ENCODE peak calls at places on chromosomes 6 and 20, in five cellular contexts. One of them, this sample, is unnamed.

GRCh38 chr6:166591961-166592520 is 5.6 kb upstream of the RAMACL start:
- DNase-seq in fibroblast of the aortic adventitia: no peak
- DNase-seq in ovary: no peak
- DNase-seq in GM23248: no peak
- DNase-seq in choroid plexus epithelial cell: peak
- DNase-seq in this sample: no peak

GRCh38 chr6:36249536-36249935 is 20.3 kb upstream of the PNPLA1 start:
- DNase-seq in fibroblast of the aortic adventitia: peak
- DNase-seq in ovary: no peak
- DNase-seq in GM23248: peak
- DNase-seq in choroid plexus epithelial cell: peak
- DNase-seq in this sample: no peak

GRCh38 chr20:24153101-24154040 is 164.8 kb upstream of the GGTLC1 start:
- DNase-seq in fibroblast of the aortic adventitia: no peak
- DNase-seq in ovary: no peak
- DNase-seq in GM23248: no peak
- DNase-seq in choroid plexus epithelial cell: no peak
- DNase-seq in this sample: no peak

GRCh38 chr6:26121141-26122004 is 34.1 kb downstream of the HFE start:
- DNase-seq in fibroblast of the aortic adventitia: no peak
- DNase-seq in ovary: no peak
- DNase-seq in GM23248: peak
- DNase-seq in choroid plexus epithelial cell: peak
- DNase-seq in this sample: no peak

GRCh38 chr20:14622796-14623195 is 285.4 kb upstream of the FLRT3 start:
- DNase-seq in fibroblast of the aortic adventitia: peak
- DNase-seq in ovary: no peak
- DNase-seq in GM23248: peak
- DNase-seq in choroid plexus epithelial cell: peak
- DNase-seq in this sample: no peak

GRCh38 chr6:111418971-111419693 is 63.9 kb downstream of the REV3L start:
- DNase-seq in fibroblast of the aortic adventitia: peak
- DNase-seq in ovary: no peak
- DNase-seq in GM23248: peak
- DNase-seq in choroid plexus epithelial cell: peak
- DNase-seq in this sample: no peak

GRCh38 chr20:51583073-51583472 is 40.6 kb upstream of the NFATC2 start:
- DNase-seq in fibroblast of the aortic adventitia: no peak
- DNase-seq in ovary: no peak
- DNase-seq in GM23248: no peak
- DNase-seq in choroid plexus epithelial cell: no peak
- DNase-seq in this sample: no peak

GRCh38 chr20:63082308-63082938 is 75.7 kb upstream of the BHLHE23 start:
- DNase-seq in fibroblast of the aortic adventitia: peak
- DNase-seq in ovary: no peak
- DNase-seq in GM23248: peak
- DNase-seq in choroid plexus epithelial cell: peak
- DNase-seq in this sample: peak

GRCh38 chr6:84462697-84463096 is 235.3 kb upstream of the CEP162 start:
- DNase-seq in fibroblast of the aortic adventitia: peak
- DNase-seq in ovary: no peak
- DNase-seq in GM23248: peak
- DNase-seq in choroid plexus epithelial cell: peak
- DNase-seq in this sample: no peak

GRCh38 chr6:149440735-149441662 is 40.9 kb downstream of the SUMO4 start:
- DNase-seq in fibroblast of the aortic adventitia: no peak
- DNase-seq in ovary: no peak
- DNase-seq in GM23248: no peak
- DNase-seq in choroid plexus epithelial cell: no peak
- DNase-seq in this sample: no peak

GRCh38 chr20:56805313-56805712 is 176.2 kb downstream of the TFAP2C start:
- DNase-seq in fibroblast of the aortic adventitia: no peak
- DNase-seq in ovary: no peak
- DNase-seq in GM23248: no peak
- DNase-seq in choroid plexus epithelial cell: no peak
- DNase-seq in this sample: no peak

GRCh38 chr6:148831531-148831930 is 84.7 kb downstream of the UST start:
- DNase-seq in fibroblast of the aortic adventitia: peak
- DNase-seq in ovary: no peak
- DNase-seq in GM23248: peak
- DNase-seq in choroid plexus epithelial cell: peak
- DNase-seq in this sample: no peak

GRCh38 chr20:38252292-38253288 is 7.9 kb downstream of the KIAA1755 start:
- DNase-seq in fibroblast of the aortic adventitia: peak
- DNase-seq in ovary: no peak
- DNase-seq in GM23248: no peak
- DNase-seq in choroid plexus epithelial cell: peak
- DNase-seq in this sample: no peak

GRCh38 chr6:90383212-90383611 is 86.6 kb upstream of the BACH2 start:
- DNase-seq in fibroblast of the aortic adventitia: no peak
- DNase-seq in ovary: no peak
- DNase-seq in GM23248: no peak
- DNase-seq in choroid plexus epithelial cell: no peak
- DNase-seq in this sample: no peak

This sample was measured in aorta.